ENCODE peak calls at places on chromosome 22, in four cellular contexts. S is H1, V is K562, Z is HepG2. L is an unnamed sample.

GRCh38 chr22:48452766-48453165 is 1374.9 kb downstream of the BRD1 start:
- DNase-seq in S (no peak), V (no peak), Z (no peak), L (no peak)

GRCh38 chr22:29580200-29580810 is 608 bp downstream of the NIPSNAP1 start:
- DNase-seq in S (peak; percentile 63), V (no peak), Z (peak; percentile 92), L (no peak)

GRCh38 chr22:31122532-31123291 is at the start of gene INPP5J:
- DNase-seq in S (no peak), V (no peak), Z (peak; percentile 44), L (no peak)

GRCh38 chr22:31753005-31753633 is 700 bp upstream of the DEPDC5 start:
- DNase-seq in S (peak; percentile 76), V (peak; percentile 70), Z (peak; percentile 87), L (no peak)

GRCh38 chr22:38843201-38843715 is 570 bp downstream of the NPTXR start:
- DNase-seq in S (peak; percentile 68), V (peak; percentile 52), Z (peak; percentile 39), L (peak; percentile 64)

GRCh38 chr22:46867106-46867505 is 104.7 kb downstream of the TBC1D22A start:
- DNase-seq in S (no peak), V (no peak), Z (no peak), L (no peak)

GRCh38 chr22:47634342-47634741 is 871.9 kb downstream of the TBC1D22A start:
- DNase-seq in S (no peak), V (no peak), Z (no peak), L (no peak)

GRCh38 chr22:37483594-37484114 is 2.5 kb downstream of the MFNG start:
- DNase-seq in S (no peak), V (no peak), Z (peak; percentile 11), L (peak; percentile 71)

GRCh38 chr22:32265882-32266767 is 11.0 kb upstream of the SLC5A4 start:
- DNase-seq in S (peak; percentile 79), V (peak; percentile 52), Z (peak; percentile 62), L (peak; percentile 81)

GRCh38 chr22:38823076-38823475 is 20.8 kb downstream of the NPTXR start:
- DNase-seq in S (no peak), V (no peak), Z (no peak), L (no peak)

GRCh38 chr22:18112440-18112839 is 1.8 kb downstream of the TUBA8 start:
- DNase-seq in S (no peak), V (no peak), Z (no peak), L (no peak)

GRCh38 chr22:46367707-46368191 is 32.2 kb downstream of the TRMU start:
- DNase-seq in S (peak; percentile 96), V (peak; percentile 67), Z (peak; percentile 44), L (peak; percentile 35)

GRCh38 chr22:49008682-49009235 is 818.9 kb downstream of the BRD1 start:
- DNase-seq in S (peak; percentile 33), V (no peak), Z (no peak), L (no peak)

GRCh38 chr22:49306632-49306975 is 521.1 kb downstream of the BRD1 start:
- DNase-seq in S (peak; percentile 32), V (no peak), Z (no peak), L (no peak)

GRCh38 chr22:38429460-38430128 is 25.4 kb downstream of the KCNJ4 start:
- DNase-seq in S (no peak), V (no peak), Z (no peak), L (peak; percentile 16)

GRCh38 chr22:17269224-17269606 is 50.0 kb upstream of the ADA2 start:
- DNase-seq in S (no peak), V (no peak), Z (no peak), L (no peak)

GRCh38 chr22:26713823-26714449 is 56.5 kb downstream of the MIAT start:
- DNase-seq in S (no peak), V (no peak), Z (peak; percentile 5), L (peak; percentile 65)

GRCh38 chr22:46846154-46846831 is 83.8 kb downstream of the TBC1D22A start:
- DNase-seq in S (no peak), V (no peak), Z (no peak), L (peak; percentile 20)

GRCh38 chr22:47072642-47072967 is 310.2 kb downstream of the TBC1D22A start:
- DNase-seq in S (peak; percentile 45), V (no peak), Z (no peak), L (no peak)

GRCh38 chr22:31866918-31867317 is 77.4 kb upstream of the YWHAH start:
- DNase-seq in S (no peak), V (no peak), Z (no peak), L (no peak)

GRCh38 chr22:46969491-46969890 is 207.0 kb downstream of the TBC1D22A start:
- DNase-seq in S (no peak), V (no peak), Z (no peak), L (no peak)

GRCh38 chr22:29213481-29213880 is 7.8 kb downstream of the EMID1 start:
- DNase-seq in S (no peak), V (no peak), Z (no peak), L (no peak)

GRCh38 chr22:30079952-30080533 is at the start of gene HORMAD2:
- DNase-seq in S (peak; percentile 92), V (no peak), Z (no peak), L (peak; percentile 22)

GRCh38 chr22:26722159-26722558 is 64.8 kb downstream of the MIAT start:
- DNase-seq in S (no peak), V (no peak), Z (no peak), L (no peak)

GRCh38 chr22:29695129-29695926 is 24.5 kb upstream of the CABP7 start:
- DNase-seq in S (no peak), V (no peak), Z (no peak), L (no peak)

GRCh38 chr22:24989541-24989951 is 37.0 kb downstream of the KIAA1671 start:
- DNase-seq in S (no peak), V (no peak), Z (no peak), L (no peak)

GRCh38 chr22:48758905-48759875 is 1068.5 kb downstream of the BRD1 start:
- DNase-seq in S (no peak), V (no peak), Z (no peak), L (no peak)

GRCh38 chr22:38299758-38300157 is 17.5 kb downstream of the CSNK1E start:
- DNase-seq in S (no peak), V (no peak), Z (no peak), L (no peak)

GRCh38 chr22:45692549-45692948 is 20.9 kb downstream of the ATXN10 start:
- DNase-seq in S (no peak), V (no peak), Z (no peak), L (peak; percentile 79)

GRCh38 chr22:29388759-29389090 is 355 bp upstream of the AP1B1 start:
- DNase-seq in S (no peak), V (no peak), Z (no peak), L (no peak)

GRCh38 chr22:31327786-31328544 is 18.2 kb downstream of the PATZ1 start:
- DNase-seq in S (no peak), V (no peak), Z (no peak), L (no peak)

GRCh38 chr22:33829549-33830280 is 90.6 kb downstream of the LARGE1 start:
- DNase-seq in S (no peak), V (no peak), Z (no peak), L (no peak)

GRCh38 chr22:48744283-48744641 is 1083.4 kb downstream of the BRD1 start:
- DNase-seq in S (no peak), V (no peak), Z (no peak), L (no peak)

GRCh38 chr22:40965936-40966557 is 14.9 kb downstream of the RBX1 start:
- DNase-seq in S (no peak), V (peak; percentile 25), Z (no peak), L (no peak)
- H3K79me2 ChIP-seq in S (peaks cover 19% of the 10 kb centered on the region), V (peaks cover 13% of the 10 kb centered on the region), Z (peaks cover 4% of the 10 kb centered on the region), L (peaks cover 11% of the 10 kb centered on the region)

GRCh38 chr22:23841736-23842404 is 3.1 kb upstream of the DERL3 start:
- DNase-seq in S (no peak), V (no peak), Z (no peak), L (no peak)
- H4K20me1 ChIP-seq in S (no peaks in the 10 kb centered on the region), V (no peaks in the 10 kb centered on the region), Z (no peaks in the 10 kb centered on the region), L (no peaks in the 10 kb centered on the region)

DNA sequence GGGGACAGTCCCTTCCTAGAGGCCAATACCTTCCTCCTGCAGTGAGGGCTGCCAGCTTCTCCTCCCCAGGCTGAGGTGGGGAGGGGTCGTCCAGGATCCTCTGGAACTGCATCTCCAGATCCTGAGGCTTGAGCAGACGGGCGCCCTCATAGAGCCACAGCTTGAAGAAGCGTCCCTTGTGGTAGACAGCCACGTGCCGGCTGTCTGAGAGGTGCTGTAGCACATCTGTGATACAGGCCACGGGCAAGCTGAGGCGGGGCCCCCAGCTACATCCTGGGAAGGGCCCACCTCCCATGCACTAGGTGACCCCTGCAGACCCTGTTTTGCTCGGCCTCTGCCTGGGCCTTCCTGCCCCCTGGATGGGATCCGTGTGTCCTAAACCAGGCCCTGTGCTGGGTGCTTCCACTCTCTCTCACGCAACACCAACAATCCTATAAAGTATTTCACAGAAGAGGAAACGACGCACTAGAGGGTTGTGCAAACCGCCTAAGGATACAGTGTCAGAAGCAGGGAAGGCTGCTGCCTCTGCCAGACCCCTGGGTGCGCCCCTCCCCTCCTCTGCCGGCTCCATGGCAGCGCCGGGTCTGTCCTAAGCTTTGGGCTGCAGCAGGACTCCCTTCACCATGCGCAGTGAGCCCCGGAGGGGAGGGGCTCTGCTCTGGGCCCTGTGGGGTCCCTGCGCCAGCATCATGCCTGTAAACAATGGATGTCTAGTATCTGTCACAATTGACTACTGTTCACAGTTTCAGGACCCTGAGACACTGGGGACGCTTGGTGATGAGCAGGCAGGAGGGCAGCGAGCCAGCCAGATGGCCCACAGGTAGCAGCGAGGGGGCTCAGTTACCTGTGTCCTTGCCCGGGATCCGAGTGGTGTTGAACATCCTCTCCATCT is 4.5 kb downstream of the CPT1B start:
- DNase-seq in S (no peak), V (no peak), Z (no peak), L (no peak)
- TF ChIP-seq JUN in S (no peak), V (no peak), Z (no peak), L (no peak)

GRCh38 chr22:20088263-20088648 is 8.2 kb downstream of the DGCR8 start:
- DNase-seq in S (no peak), V (no peak), Z (no peak), L (no peak)

GRCh38 chr22:20090730-20091240 is 10.7 kb downstream of the DGCR8 start:
- DNase-seq in S (no peak), V (no peak), Z (no peak), L (no peak)

GRCh38 chr22:20087319-20088262 is 7.5 kb downstream of the DGCR8 start:
- DNase-seq in S (no peak), V (no peak), Z (no peak), L (no peak)

GRCh38 chr22:20089977-20090729 is 10.1 kb downstream of the DGCR8 start:
- DNase-seq in S (no peak), V (no peak), Z (no peak), L (no peak)

DNA sequence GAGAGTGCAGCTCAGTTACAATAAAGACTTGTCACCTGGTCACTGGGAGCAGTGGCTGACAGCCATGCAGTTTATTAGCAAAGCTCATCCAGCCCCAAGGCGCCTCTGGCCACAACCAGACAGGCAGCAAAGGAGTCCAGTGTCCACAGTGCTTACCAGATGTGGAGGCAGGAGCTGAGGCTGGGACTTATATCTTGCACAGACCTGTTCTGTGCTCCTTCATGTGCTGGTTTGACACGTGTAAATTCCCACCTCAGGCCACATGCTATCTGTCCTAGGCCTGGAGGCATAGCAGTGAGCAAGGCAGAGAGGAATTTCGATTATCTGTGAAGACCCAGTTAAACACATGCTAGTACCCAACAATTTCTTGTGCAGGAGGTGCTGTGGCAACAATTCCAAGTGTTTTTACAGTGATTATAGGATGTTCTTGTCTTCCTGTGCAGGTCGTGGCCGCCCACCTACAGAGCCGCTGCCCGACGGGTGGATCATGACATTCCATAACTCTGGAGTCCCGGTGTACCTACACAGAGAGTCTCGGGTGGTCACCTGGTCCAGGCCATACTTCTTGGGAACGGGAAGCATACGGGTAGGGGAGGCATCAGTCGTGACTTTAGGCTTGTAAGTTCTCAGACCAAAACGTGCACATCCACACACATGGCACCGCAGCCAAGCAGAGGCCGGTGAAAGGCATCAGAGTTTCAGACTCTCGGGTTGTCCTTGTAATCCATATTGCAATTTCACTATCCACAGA is 9.4 kb downstream of the DGCR8 start:
- DNase-seq in S (no peak), V (no peak), Z (no peak), L (no peak)
- H3K79me2 ChIP-seq in S (peaks cover 29% of the 10 kb centered on the region), V (peaks cover 73% of the 10 kb centered on the region), Z (peaks cover 26% of the 10 kb centered on the region), L (peaks cover 63% of the 10 kb centered on the region)